ENCODE peak calls at places on chromosomes 7 and 10, in five cellular contexts. X is pancreas, F is uterus, T is A549, W is left lung. J is an unnamed sample.
A peak's percentile ranks its signal among the peaks of the same experiment; 100 is the strongest.

GRCh38 chr7:32206987-32207386 is 136.8 kb upstream of the PDE1C start:
- DNase-seq in T (peak; percentile 40), W (no peak), X (no peak), F (no peak), J (no peak)

GRCh38 chr7:80330434-80330833 is 181.4 kb downstream of the GNAT3 start:
- DNase-seq in F (no peak), T (no peak), W (no peak), X (no peak), J (no peak)

GRCh38 chr7:83550100-83550499 is 98.8 kb downstream of the SEMA3E start:
- DNase-seq in T (no peak), F (no peak), X (no peak), W (no peak), J (no peak)

GRCh38 chr10:132223156-132223590 is 36.4 kb downstream of the DPYSL4 start:
- DNase-seq in X (peak; percentile 60), W (peak; percentile 83), T (peak; percentile 85), F (peak; percentile 72), J (peak; percentile 88)

GRCh38 chr10:24331457-24331856 is 122.5 kb downstream of the KIAA1217 start:
- DNase-seq in F (no peak), X (peak; percentile 42), T (no peak), W (no peak), J (no peak)

GRCh38 chr10:3681642-3682554 is 103.1 kb downstream of the KLF6 start:
- DNase-seq in T (no peak), F (no peak), X (no peak), W (no peak), J (no peak)

GRCh38 chr10:110770243-110770642 is 101.5 kb upstream of the PDCD4 start:
- DNase-seq in F (no peak), W (no peak), X (no peak), T (no peak), J (no peak)

GRCh38 chr7:41028591-41028990 is 674.3 kb downstream of the INHBA start:
- DNase-seq in W (no peak), F (no peak), T (no peak), X (no peak), J (no peak)

GRCh38 chr10:59099536-59099935 is 76.9 kb upstream of the PHYHIPL start:
- DNase-seq in X (no peak), W (no peak), F (no peak), T (no peak), J (no peak)

GRCh38 chr7:101156866-101157589 is 2.8 kb downstream of the AP1S1 start:
- DNase-seq in T (no peak), W (no peak), F (no peak), X (no peak), J (no peak)

GRCh38 chr7:74042746-74043522 is 15.0 kb downstream of the ELN start:
- DNase-seq in W (no peak), F (peak; percentile 51), T (no peak), X (peak; percentile 73), J (no peak)

GRCh38 chr10:113264333-113265131 is 288.3 kb upstream of the HABP2 start:
- DNase-seq in W (no peak), T (no peak), X (peak; percentile 7), F (no peak), J (no peak)

GRCh38 chr10:50416885-50417284 is 165.6 kb upstream of the ASAH2 start:
- DNase-seq in X (no peak), T (no peak), W (no peak), F (no peak), J (no peak)

GRCh38 chr7:15461576-15461975 is 100.2 kb downstream of the AGMO start:
- DNase-seq in W (no peak), T (no peak), X (no peak), F (no peak), J (no peak)

GRCh38 chr10:3828404-3829192 is 43.6 kb upstream of the KLF6 start:
- DNase-seq in F (peak; percentile 27), X (no peak), T (no peak), W (peak; percentile 62), J (no peak)

GRCh38 chr7:143405671-143406352 is 2.8 kb downstream of the EPHA1 start:
- DNase-seq in W (no peak), T (no peak), F (no peak), X (no peak), J (no peak)

GRCh38 chr10:63901916-63902315 is 380.7 kb downstream of the REEP3 start:
- DNase-seq in T (no peak), W (no peak), X (no peak), F (no peak), J (no peak)

DNA sequence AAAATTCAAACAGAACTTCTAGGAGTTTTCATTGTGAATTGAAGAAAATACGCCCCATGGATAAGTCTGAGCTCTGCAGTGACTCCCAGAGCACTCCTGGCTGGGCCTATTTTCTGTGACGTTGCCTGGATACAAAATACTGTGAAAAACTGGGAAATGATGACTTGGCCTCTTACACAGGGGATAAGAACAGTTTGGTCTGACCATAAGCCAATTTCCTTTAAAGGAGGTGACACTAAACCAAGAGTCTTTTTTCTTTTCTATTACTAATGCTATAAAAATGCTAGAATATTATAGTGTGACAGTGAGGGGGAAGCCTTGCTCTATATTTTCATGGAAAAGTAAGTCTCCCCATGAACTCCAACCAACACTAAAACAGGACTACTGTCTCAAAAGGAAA is 45.6 kb downstream of the MYOF start:
- DNase-seq in T (no peak), X (no peak), W (no peak), F (peak; percentile 76), J (no peak)
- TF ChIP-seq CTCF in T (no peak), X (no peak), W (no peak), F (no peak), J (no peak)

GRCh38 chr7:144474363-144474762 is 70.9 kb upstream of the NOBOX start:
- DNase-seq in W (no peak), T (no peak), F (no peak), X (no peak), J (no peak)
- H3K27ac ChIP-seq in W (no peak overlapping the region), T (no peak overlapping the region), F (no peak overlapping the region), X (no peak overlapping the region), J (no peak overlapping the region)

DNA sequence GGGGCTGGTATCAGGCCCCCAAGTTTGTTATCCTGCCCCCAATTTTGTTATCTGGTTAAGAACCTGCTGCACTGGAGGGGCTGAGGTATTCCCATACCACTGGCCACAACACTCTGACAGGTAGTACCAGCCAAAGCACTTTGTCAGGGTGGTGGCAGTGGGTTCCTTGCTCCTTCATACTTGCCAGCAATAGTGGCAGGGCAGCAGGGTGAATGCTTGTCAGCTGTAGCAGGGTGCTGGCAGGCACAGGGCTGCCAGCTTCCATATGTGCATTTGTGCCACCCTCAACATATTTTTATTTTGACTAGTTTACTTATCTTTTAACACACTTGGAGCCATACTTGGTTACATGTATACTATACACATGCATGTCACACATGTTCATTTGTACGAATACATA is 294.0 kb upstream of the VWC2 start:
- DNase-seq in T (no peak), X (no peak), W (no peak), F (no peak), J (no peak)
- TF ChIP-seq CTCF in T (no peak), X (no peak), W (no peak), F (no peak), J (no peak)

GRCh38 chr7:139231513-139232376 is 708 bp downstream of the UBN2 start:
- DNase-seq in T (peak; percentile 11), F (peak; percentile 20), W (peak; percentile 42), X (peak; percentile 11), J (peak; percentile 70)
- H3K27ac ChIP-seq in T (peak overlapping the region; percentile 86), F (peak overlapping the region; percentile 96), W (peak overlapping the region; percentile 94), X (peak overlapping the region; percentile 92), J (peak overlapping the region; percentile 86)

DNA sequence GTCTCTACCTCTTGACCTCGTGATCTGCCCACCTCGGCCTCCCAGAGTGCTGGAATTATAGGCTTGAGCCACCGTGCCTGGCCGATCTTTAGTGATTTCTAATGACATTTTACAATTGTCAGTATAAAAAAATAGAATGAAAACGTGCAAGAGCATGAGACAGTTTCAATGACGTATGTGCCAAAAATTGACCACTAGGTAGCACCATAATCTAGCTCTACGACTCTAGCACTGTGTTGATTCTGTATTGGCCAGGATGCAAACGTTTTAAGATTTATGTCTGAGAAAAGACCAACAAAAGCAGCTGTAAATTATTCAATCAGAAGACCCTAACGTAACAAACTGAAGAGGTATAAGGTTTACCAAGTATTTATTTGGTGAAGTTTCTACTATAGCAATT is 25.4 kb upstream of the EXOC6 start:
- DNase-seq in T (no peak), F (no peak), W (no peak), X (no peak), J (no peak)
- TF ChIP-seq CTCF in T (peak; percentile 10), F (no peak), W (no peak), X (no peak), J (peak; percentile 34)

J was measured in upper lobe of right lung.